ENCODE peak calls at places on chromosomes 6 and 20, in seven cellular contexts. I is neural progenitor cell, H is cardiac muscle cell, G is ovary, E is AG10803, X is heart left ventricle, K is right lobe of liver. S is an unnamed sample.

GRCh38 chr20:2342243-2342642 is 38.5 kb upstream of the TGM6 start:
- DNase-seq in K (no peak), E (no peak), X (no peak), G (no peak), H (no peak), I (no peak), S (no peak)

GRCh38 chr6:73564578-73565345 is 43.9 kb upstream of the EEF1A1 start:
- DNase-seq in X (no peak), I (no peak), K (no peak), H (no peak), G (no peak), E (no peak), S (no peak)

GRCh38 chr6:165574220-165574619 is 88.8 kb downstream of the PDE10A start:
- DNase-seq in G (no peak), I (no peak), X (no peak), E (no peak), H (no peak), K (no peak), S (no peak)

GRCh38 chr20:45500022-45500421 is 15.4 kb downstream of the SPINT3 start:
- DNase-seq in I (no peak), H (no peak), E (no peak), K (peak; percentile 85), X (no peak), G (no peak), S (no peak)

GRCh38 chr6:42710316-42710715 is 12.1 kb downstream of the PRPH2 start:
- DNase-seq in I (peak; percentile 74), E (no peak), X (no peak), H (peak; percentile 65), K (no peak), G (no peak), S (no peak)

GRCh38 chr6:151440930-151441329 is 11.0 kb downstream of the RMND1 start:
- DNase-seq in E (peak; percentile 63), K (no peak), H (peak; percentile 60), I (no peak), X (no peak), G (no peak), S (no peak)

GRCh38 chr6:36029464-36029863 is 1.9 kb downstream of the MAPK14 start:
- DNase-seq in X (no peak), H (peak; percentile 91), K (no peak), I (no peak), G (no peak), E (peak; percentile 86), S (no peak)

GRCh38 chr6:1381397-1382330 is 7.7 kb upstream of the FOXF2 start:
- DNase-seq in G (peak; percentile 62), I (peak; percentile 86), X (no peak), K (no peak), E (no peak), H (peak; percentile 38), S (no peak)

GRCh38 chr6:127222418-127222817 is 44.2 kb upstream of the RNF146 start:
- DNase-seq in K (no peak), G (no peak), I (no peak), E (no peak), X (no peak), H (no peak), S (no peak)

GRCh38 chr6:135592276-135592675 is 94.7 kb upstream of the AHI1 start:
- DNase-seq in G (no peak), I (no peak), E (peak; percentile 7), H (no peak), K (no peak), X (no peak), S (no peak)

GRCh38 chr6:8642131-8642530 is 206.8 kb upstream of the SLC35B3 start:
- DNase-seq in E (no peak), H (no peak), X (no peak), G (no peak), I (peak; percentile 18), K (no peak), S (peak; percentile 52)

GRCh38 chr6:65182681-65183080 is 524.3 kb downstream of the EYS start:
- DNase-seq in I (no peak), G (no peak), H (peak; percentile 0), K (no peak), X (no peak), E (no peak), S (no peak)

GRCh38 chr6:6559994-6560393 is 28.5 kb upstream of the LY86 start:
- DNase-seq in H (no peak), I (no peak), K (no peak), G (no peak), E (no peak), X (no peak), S (no peak)

GRCh38 chr20:23928788-23929187 is 49.2 kb upstream of the CST5 start:
- DNase-seq in K (peak; percentile 12), E (no peak), H (no peak), I (no peak), X (no peak), G (no peak), S (no peak)

GRCh38 chr6:41758641-41759035 is 11.4 kb upstream of the PGC start:
- DNase-seq in I (no peak), K (no peak), H (no peak), X (no peak), G (no peak), E (no peak), S (no peak)

GRCh38 chr6:124881898-124882579 is 80.2 kb upstream of the RNF217 start:
- DNase-seq in H (peak; percentile 75), E (peak; percentile 79), X (no peak), K (no peak), G (no peak), I (peak; percentile 31), S (no peak)

GRCh38 chr20:59104848-59105247 is 58.8 kb upstream of the ZNF831 start:
- DNase-seq in E (no peak), I (no peak), G (no peak), X (no peak), H (no peak), K (no peak), S (no peak)

GRCh38 chr6:37483917-37484785 is 15.5 kb downstream of the CCDC167 start:
- DNase-seq in H (peak; percentile 53), E (peak; percentile 21), X (peak; percentile 53), G (peak; percentile 80), I (peak; percentile 83), K (peak; percentile 67), S (no peak)

GRCh38 chr6:116005508-116005855 is 55.2 kb downstream of the FRK start:
- DNase-seq in H (no peak), X (no peak), K (no peak), I (no peak), E (peak; percentile 54), G (no peak), S (no peak)